ENCODE peak calls at places on chromosomes 2 and 18, in four cellular contexts. R, D, P and S are unnamed samples.

GRCh38 chr2:15828576-15828975 is 111.8 kb upstream of the MYCN start:
- DNase-seq in R (no peak), D (no peak), P (no peak), S (no peak)

GRCh38 chr2:69013123-69013836 is at the start of gene ANTXR1:
- DNase-seq in R (peak), D (peak), P (peak), S (peak)

GRCh38 chr18:79458131-79458838 is 62.6 kb downstream of the NFATC1 start:
- DNase-seq in R (no peak), D (no peak), P (peak), S (peak)

GRCh38 chr2:168180483-168180882 is 66.9 kb downstream of the STK39 start:
- DNase-seq in R (peak), D (no peak), P (no peak), S (no peak)

GRCh38 chr2:239979243-239980023 is 45.7 kb downstream of the NDUFA10 start:
- DNase-seq in R (no peak), D (peak), P (no peak), S (no peak)

GRCh38 chr2:101770672-101771071 is 73.2 kb downstream of the MAP4K4 start:
- DNase-seq in R (peak), D (peak), P (peak), S (peak)

GRCh38 chr2:233418761-233419625 is 64.7 kb downstream of the DGKD start:
- DNase-seq in R (no peak), D (no peak), P (peak), S (no peak)

GRCh38 chr2:644871-645270 is 32.3 kb downstream of the TMEM18 start:
- DNase-seq in R (no peak), D (no peak), P (no peak), S (no peak)

GRCh38 chr2:111624401-111625156 is 259.4 kb downstream of the ANAPC1 start:
- DNase-seq in R (no peak), D (no peak), P (no peak), S (no peak)